ENCODE peak calls at places on chromosomes 16 and 17, in four cellular contexts. O is K562, G is A549, K is HepG2. R is an unnamed sample.

GRCh38 chr16:88991813-88992350 is 14.9 kb upstream of the CBFA2T3 start:
- DNase-seq in G (no peak), K (no peak), O (peak), R (no peak)

GRCh38 chr16:77434365-77435239 is at the start of gene ADAMTS18:
- DNase-seq in G (no peak), K (no peak), O (no peak), R (peak)

GRCh38 chr16:77850637-77851330 is 62.4 kb downstream of the VAT1L start:
- DNase-seq in O (no peak), G (no peak), K (no peak), R (no peak)

GRCh38 chr17:71760062-71760720 is 360.6 kb upstream of the SOX9 start:
- DNase-seq in O (no peak), K (no peak), G (no peak), R (no peak)

GRCh38 chr17:81815646-81815985 is 11.7 kb downstream of the GCGR start:
- DNase-seq in K (no peak), G (no peak), O (no peak), R (no peak)

GRCh38 chr16:813204-813915 is 12.8 kb upstream of the GNG13 start:
- DNase-seq in G (peak), K (peak), O (peak), R (peak)

GRCh38 chr16:28157768-28158535 is 53.8 kb downstream of the XPO6 start:
- DNase-seq in G (no peak), O (no peak), K (no peak), R (no peak)

GRCh38 chr17:46822388-46822921 is 4.0 kb upstream of the WNT3 start:
- DNase-seq in G (peak), O (peak), K (no peak), R (peak)

GRCh38 chr16:61263400-61263799 is 772.8 kb downstream of the CDH8 start:
- DNase-seq in O (no peak), K (no peak), G (no peak), R (no peak)

GRCh38 chr17:46106966-46107644 is 86.1 kb downstream of the KANSL1 start:
- DNase-seq in K (no peak), G (no peak), O (no peak), R (no peak)

GRCh38 chr17:65750166-65750565 is 188.7 kb upstream of the AXIN2 start:
- DNase-seq in G (no peak), K (peak), O (no peak), R (no peak)

GRCh38 chr17:75849304-75849695 is 5.1 kb upstream of the UNC13D start:
- DNase-seq in O (peak), K (no peak), G (no peak), R (no peak)

GRCh38 chr16:57013902-57014301 is 24.5 kb downstream of the NLRC5 start:
- DNase-seq in G (no peak), O (no peak), K (no peak), R (no peak)

GRCh38 chr17:2398655-2399571 is 1.9 kb downstream of the MNT start:
- DNase-seq in K (peak), O (peak), G (peak), R (peak)

GRCh38 chr17:30290696-30291570 is 811 bp downstream of the BLMH start:
- DNase-seq in K (peak), G (peak), O (peak), R (peak)

GRCh38 chr16:75219838-75220237 is 1.1 kb downstream of the CTRB1 start:
- DNase-seq in G (no peak), K (no peak), O (no peak), R (no peak)

GRCh38 chr16:85984947-85985451 is 86.0 kb downstream of the IRF8 start:
- DNase-seq in K (no peak), O (no peak), G (no peak), R (no peak)

GRCh38 chr16:3170440-3171180 is 17.4 kb upstream of the OR1F1 start:
- DNase-seq in K (no peak), G (no peak), O (no peak), R (peak)

GRCh38 chr16:3171181-3171854 is 16.7 kb upstream of the OR1F1 start:
- DNase-seq in K (no peak), O (no peak), G (no peak), R (peak)

GRCh38 chr16:3173892-3174617 is 13.9 kb upstream of the OR1F1 start:
- DNase-seq in K (peak), O (peak), G (peak), R (peak)

GRCh38 chr16:3174618-3175148 is 13.3 kb upstream of the OR1F1 start:
- DNase-seq in K (no peak), G (no peak), O (no peak), R (no peak)

GRCh38 chr16:3171855-3172593 is 16.0 kb upstream of the OR1F1 start:
- DNase-seq in K (peak), O (peak), G (peak), R (peak)
- TF ChIP-seq HMGXB4 in K (peak), O (no peak), G (no peak), R (peak)

DNA sequence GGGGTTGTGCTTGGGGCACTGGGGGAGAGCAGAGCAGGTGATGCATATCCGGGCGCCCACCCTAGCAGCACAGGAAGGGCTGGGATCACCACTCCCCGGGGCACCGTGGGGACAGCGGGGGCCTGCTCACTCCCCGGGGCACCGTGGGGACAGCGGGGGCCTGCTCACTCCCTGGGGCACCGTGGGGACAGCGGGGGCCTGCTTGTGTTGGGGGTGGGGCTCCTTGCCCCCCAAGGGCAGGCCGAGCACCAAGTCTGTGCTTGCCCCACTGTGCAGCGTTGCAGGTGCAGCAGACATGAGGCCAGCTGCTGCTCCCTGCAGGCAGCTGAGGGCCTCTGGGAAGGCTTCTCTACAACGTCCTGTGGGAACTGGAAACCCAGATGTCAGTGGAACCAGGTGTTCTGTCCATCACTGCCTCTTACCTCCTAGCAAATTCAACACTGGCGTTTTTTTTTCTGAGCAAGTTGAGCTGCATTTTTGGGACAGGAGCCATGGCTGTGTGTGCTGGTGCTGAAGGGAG is 25.0 kb upstream of the ZNF750 start:
- DNase-seq in G (no peak), K (no peak), O (no peak), R (no peak)
- TF ChIP-seq HMGXB4 in G (no peak), K (no peak), O (no peak), R (no peak)

DNA sequence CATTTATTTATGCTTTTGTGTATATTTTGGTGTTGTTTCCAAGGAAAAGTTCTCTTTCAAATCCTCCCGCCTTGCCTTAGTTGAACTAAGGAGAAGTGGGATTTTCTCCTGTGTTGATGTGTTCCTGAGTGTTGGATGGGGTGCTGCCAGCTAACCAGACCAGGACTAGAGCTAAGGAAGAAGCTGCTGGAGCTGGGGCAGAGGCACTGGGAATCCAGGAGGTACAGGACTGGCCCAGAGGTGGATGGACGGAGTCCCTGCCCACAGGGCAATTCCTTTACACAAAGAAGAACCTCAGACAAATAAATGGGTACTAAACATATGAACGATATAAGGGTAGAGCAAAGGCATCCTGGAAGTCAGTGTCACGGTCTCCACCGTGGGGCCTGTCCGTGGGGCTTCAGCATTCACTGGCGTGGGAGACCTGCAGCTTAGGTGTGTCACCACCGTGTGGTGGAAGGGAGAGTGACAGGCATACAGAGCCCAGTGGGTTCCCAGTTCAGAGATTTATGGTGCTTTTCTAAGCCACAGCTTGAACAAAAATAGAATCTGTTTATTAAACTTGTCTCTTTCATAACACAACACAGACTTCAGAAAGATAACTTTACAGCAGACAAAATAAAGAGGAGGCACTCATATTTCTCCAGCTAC is 270.7 kb downstream of the NTN1 start:
- DNase-seq in G (peak), K (peak), O (peak), R (peak)
- TF ChIP-seq HMGXB4 in G (no peak), K (no peak), O (no peak), R (no peak)

GRCh38 chr17:44911133-44912001 is 3.9 kb downstream of the GFAP start:
- DNase-seq in K (peak), G (peak), O (peak), R (peak)
- TF ChIP-seq HMGXB4 in K (peak), G (no peak), O (no peak), R (peak)